ENCODE peak calls at places on chromosome 4, in seven cellular contexts. One of them, this sample, is unnamed.

GRCh38 chr4:74311696-74312313 is 3.5 kb downstream of the EPGN start:
- DNase-seq in GM23248: peak; percentile 76
- DNase-seq in hepatocyte: peak; percentile 78
- DNase-seq in PC-3: peak; percentile 91
- DNase-seq in OCI-LY7: peak; percentile 46
- DNase-seq in GM23338: peak; percentile 82
- DNase-seq in SK-N-SH: peak; percentile 7
- DNase-seq in this sample: peak; percentile 62

GRCh38 chr4:106266201-106266600 is 49.8 kb downstream of the TBCK start:
- DNase-seq in GM23248: peak; percentile 83
- DNase-seq in OCI-LY7: peak; percentile 46
- DNase-seq in SK-N-SH: peak; percentile 13
- DNase-seq in GM23338: peak; percentile 53
- DNase-seq in PC-3: peak; percentile 55
- DNase-seq in hepatocyte: peak; percentile 61
- DNase-seq in this sample: peak; percentile 34

GRCh38 chr4:99790796-99791617 is 25.6 kb upstream of the DAPP1 start:
- DNase-seq in SK-N-SH: no peak
- DNase-seq in hepatocyte: no peak
- DNase-seq in PC-3: peak; percentile 49
- DNase-seq in OCI-LY7: no peak
- DNase-seq in GM23338: no peak
- DNase-seq in GM23248: no peak
- DNase-seq in this sample: no peak

GRCh38 chr4:173801361-173801760 is 271.3 kb upstream of the HAND2 start:
- DNase-seq in GM23338: peak; percentile 5
- DNase-seq in hepatocyte: no peak
- DNase-seq in OCI-LY7: no peak
- DNase-seq in PC-3: no peak
- DNase-seq in GM23248: no peak
- DNase-seq in SK-N-SH: no peak
- DNase-seq in this sample: no peak

GRCh38 chr4:26753642-26754041 is 107.0 kb upstream of the STIM2 start:
- DNase-seq in GM23338: no peak
- DNase-seq in PC-3: peak; percentile 32
- DNase-seq in hepatocyte: peak; percentile 39
- DNase-seq in OCI-LY7: no peak
- DNase-seq in SK-N-SH: no peak
- DNase-seq in GM23248: peak; percentile 1
- DNase-seq in this sample: no peak

GRCh38 chr4:21768349-21769310 is 179.9 kb downstream of the KCNIP4 start:
- DNase-seq in OCI-LY7: peak; percentile 44
- DNase-seq in GM23248: peak; percentile 62
- DNase-seq in hepatocyte: peak; percentile 54
- DNase-seq in GM23338: peak; percentile 79
- DNase-seq in SK-N-SH: peak; percentile 18
- DNase-seq in PC-3: peak; percentile 60
- DNase-seq in this sample: peak; percentile 28

GRCh38 chr4:78014889-78015886 is 41.9 kb upstream of the FRAS1 start:
- DNase-seq in GM23338: no peak
- DNase-seq in PC-3: no peak
- DNase-seq in SK-N-SH: no peak
- DNase-seq in OCI-LY7: no peak
- DNase-seq in hepatocyte: no peak
- DNase-seq in GM23248: no peak
- DNase-seq in this sample: no peak

GRCh38 chr4:7428261-7429068 is 6.3 kb downstream of the PSAPL1 start:
- DNase-seq in hepatocyte: no peak
- DNase-seq in SK-N-SH: peak; percentile 22
- DNase-seq in GM23248: no peak
- DNase-seq in OCI-LY7: no peak
- DNase-seq in PC-3: no peak
- DNase-seq in GM23338: peak; percentile 45
- DNase-seq in this sample: no peak

GRCh38 chr4:118120120-118120760 is 86.0 kb downstream of the NDST3 start:
- DNase-seq in GM23338: peak; percentile 50
- DNase-seq in SK-N-SH: no peak
- DNase-seq in PC-3: no peak
- DNase-seq in GM23248: no peak
- DNase-seq in hepatocyte: no peak
- DNase-seq in OCI-LY7: no peak
- DNase-seq in this sample: no peak

GRCh38 chr4:76585897-76586360 is 150.9 kb downstream of the SHROOM3 start:
- DNase-seq in SK-N-SH: no peak
- DNase-seq in OCI-LY7: no peak
- DNase-seq in hepatocyte: peak; percentile 93
- DNase-seq in GM23248: peak; percentile 53
- DNase-seq in PC-3: peak; percentile 89
- DNase-seq in GM23338: peak; percentile 96
- DNase-seq in this sample: peak; percentile 81

GRCh38 chr4:98659741-98660507 is 1.5 kb upstream of the TSPAN5 start:
- DNase-seq in hepatocyte: peak; percentile 61
- DNase-seq in OCI-LY7: no peak
- DNase-seq in PC-3: peak; percentile 76
- DNase-seq in GM23248: peak; percentile 74
- DNase-seq in SK-N-SH: no peak
- DNase-seq in GM23338: no peak
- DNase-seq in this sample: no peak

GRCh38 chr4:146059865-146060264 is 115.7 kb upstream of the LSM6 start:
- DNase-seq in hepatocyte: no peak
- DNase-seq in GM23248: no peak
- DNase-seq in PC-3: no peak
- DNase-seq in SK-N-SH: no peak
- DNase-seq in OCI-LY7: peak; percentile 94
- DNase-seq in GM23338: no peak
- DNase-seq in this sample: no peak

GRCh38 chr4:176320340-176320975 is 692 bp downstream of the SPCS3 start:
- DNase-seq in GM23248: peak; percentile 97
- DNase-seq in OCI-LY7: peak; percentile 90
- DNase-seq in PC-3: peak; percentile 72
- DNase-seq in GM23338: peak; percentile 69
- DNase-seq in SK-N-SH: peak; percentile 86
- DNase-seq in hepatocyte: peak; percentile 92
- DNase-seq in this sample: peak; percentile 31

GRCh38 chr4:143339497-143339896 is 2.8 kb downstream of the GAB1 start:
- DNase-seq in GM23248: no peak
- DNase-seq in hepatocyte: no peak
- DNase-seq in SK-N-SH: no peak
- DNase-seq in GM23338: no peak
- DNase-seq in OCI-LY7: no peak
- DNase-seq in PC-3: no peak
- DNase-seq in this sample: no peak

GRCh38 chr4:184361443-184361842 is 112.9 kb downstream of the IRF2 start:
- DNase-seq in SK-N-SH: no peak
- DNase-seq in OCI-LY7: no peak
- DNase-seq in GM23338: no peak
- DNase-seq in hepatocyte: no peak
- DNase-seq in PC-3: no peak
- DNase-seq in GM23248: peak; percentile 51
- DNase-seq in this sample: no peak

GRCh38 chr4:64584981-64585557 is 175.8 kb upstream of the TECRL start:
- DNase-seq in OCI-LY7: peak; percentile 55
- DNase-seq in GM23248: peak; percentile 57
- DNase-seq in GM23338: peak; percentile 80
- DNase-seq in PC-3: peak; percentile 57
- DNase-seq in hepatocyte: peak; percentile 66
- DNase-seq in SK-N-SH: peak; percentile 10
- DNase-seq in this sample: peak; percentile 3

GRCh38 chr4:146004730-146005129 is 66.1 kb upstream of the ZNF827 start:
- DNase-seq in hepatocyte: no peak
- DNase-seq in GM23338: no peak
- DNase-seq in GM23248: no peak
- DNase-seq in PC-3: no peak
- DNase-seq in OCI-LY7: no peak
- DNase-seq in SK-N-SH: no peak
- DNase-seq in this sample: no peak

GRCh38 chr4:40721730-40722171 is 28.0 kb upstream of the NSUN7 start:
- DNase-seq in GM23248: peak; percentile 41
- DNase-seq in hepatocyte: peak; percentile 36
- DNase-seq in OCI-LY7: no peak
- DNase-seq in SK-N-SH: no peak
- DNase-seq in GM23338: no peak
- DNase-seq in PC-3: peak; percentile 24
- DNase-seq in this sample: no peak

GRCh38 chr4:158644755-158645154 is 26.9 kb downstream of the C4orf46 start:
- DNase-seq in OCI-LY7: no peak
- DNase-seq in GM23338: no peak
- DNase-seq in hepatocyte: no peak
- DNase-seq in GM23248: peak; percentile 19
- DNase-seq in SK-N-SH: no peak
- DNase-seq in PC-3: no peak
- DNase-seq in this sample: no peak

GRCh38 chr4:186074189-186074588 is 5.2 kb downstream of the TLR3 start:
- DNase-seq in GM23248: no peak
- DNase-seq in SK-N-SH: no peak
- DNase-seq in PC-3: no peak
- DNase-seq in hepatocyte: no peak
- DNase-seq in GM23338: no peak
- DNase-seq in OCI-LY7: no peak
- DNase-seq in this sample: no peak

GRCh38 chr4:147056951-147057630 is 111.4 kb upstream of the TTC29 start:
- DNase-seq in OCI-LY7: peak; percentile 12
- DNase-seq in GM23338: no peak
- DNase-seq in PC-3: peak; percentile 6
- DNase-seq in hepatocyte: no peak
- DNase-seq in GM23248: peak; percentile 54
- DNase-seq in SK-N-SH: no peak
- DNase-seq in this sample: no peak

GRCh38 chr4:156774422-156774821 is 197.2 kb downstream of the PDGFC start:
- DNase-seq in GM23338: no peak
- DNase-seq in SK-N-SH: no peak
- DNase-seq in GM23248: peak; percentile 96
- DNase-seq in OCI-LY7: no peak
- DNase-seq in PC-3: peak; percentile 56
- DNase-seq in hepatocyte: peak; percentile 27
- DNase-seq in this sample: no peak

GRCh38 chr4:48190839-48191238 is 56.8 kb upstream of the TXK start:
- DNase-seq in GM23338: no peak
- DNase-seq in SK-N-SH: no peak
- DNase-seq in PC-3: no peak
- DNase-seq in OCI-LY7: no peak
- DNase-seq in hepatocyte: no peak
- DNase-seq in GM23248: no peak
- DNase-seq in this sample: no peak

GRCh38 chr4:15765910-15766703 is 12.0 kb upstream of the CD38 start:
- DNase-seq in GM23248: no peak
- DNase-seq in OCI-LY7: peak; percentile 82
- DNase-seq in SK-N-SH: no peak
- DNase-seq in GM23338: no peak
- DNase-seq in hepatocyte: no peak
- DNase-seq in PC-3: no peak
- DNase-seq in this sample: no peak

GRCh38 chr4:71229477-71230257 is 109.2 kb upstream of the SLC4A4 start:
- DNase-seq in OCI-LY7: peak; percentile 21
- DNase-seq in GM23248: peak; percentile 79
- DNase-seq in GM23338: peak; percentile 70
- DNase-seq in SK-N-SH: peak; percentile 36
- DNase-seq in hepatocyte: peak; percentile 79
- DNase-seq in PC-3: peak; percentile 70
- DNase-seq in this sample: peak; percentile 7

GRCh38 chr4:109548655-109549054 is 11.4 kb upstream of the MCUB start:
- DNase-seq in SK-N-SH: no peak
- DNase-seq in PC-3: peak; percentile 76
- DNase-seq in hepatocyte: peak; percentile 35
- DNase-seq in GM23248: peak; percentile 84
- DNase-seq in GM23338: no peak
- DNase-seq in OCI-LY7: no peak
- DNase-seq in this sample: no peak

GRCh38 chr4:108166441-108167315 is 2.1 kb downstream of the LEF1 start:
- DNase-seq in GM23248: no peak
- DNase-seq in SK-N-SH: peak; percentile 47
- DNase-seq in hepatocyte: peak; percentile 56
- DNase-seq in PC-3: peak; percentile 16
- DNase-seq in OCI-LY7: peak; percentile 79
- DNase-seq in GM23338: peak; percentile 94
- DNase-seq in this sample: no peak

GRCh38 chr4:156547439-156547838 is 424.2 kb downstream of the PDGFC start:
- DNase-seq in GM23338: no peak
- DNase-seq in OCI-LY7: no peak
- DNase-seq in SK-N-SH: no peak
- DNase-seq in GM23248: peak; percentile 93
- DNase-seq in hepatocyte: peak; percentile 8
- DNase-seq in PC-3: peak; percentile 72
- DNase-seq in this sample: no peak

GRCh38 chr4:150934022-150934421 is 81.1 kb downstream of the LRBA start:
- DNase-seq in GM23338: no peak
- DNase-seq in OCI-LY7: no peak
- DNase-seq in PC-3: no peak
- DNase-seq in hepatocyte: no peak
- DNase-seq in GM23248: no peak
- DNase-seq in SK-N-SH: no peak
- DNase-seq in this sample: no peak

GRCh38 chr4:125062079-125062478 is 252.7 kb upstream of the FAT4 start:
- DNase-seq in SK-N-SH: no peak
- DNase-seq in hepatocyte: no peak
- DNase-seq in OCI-LY7: no peak
- DNase-seq in GM23248: no peak
- DNase-seq in PC-3: peak; percentile 7
- DNase-seq in GM23338: no peak
- DNase-seq in this sample: no peak

GRCh38 chr4:4666693-4667642 is 125.1 kb upstream of the STX18 start:
- DNase-seq in OCI-LY7: no peak
- DNase-seq in GM23338: peak; percentile 77
- DNase-seq in GM23248: peak; percentile 62
- DNase-seq in PC-3: no peak
- DNase-seq in hepatocyte: peak; percentile 31
- DNase-seq in SK-N-SH: peak; percentile 28
- DNase-seq in this sample: no peak
- TF ChIP-seq EZH2phosphoT487 in OCI-LY7: no peak
- TF ChIP-seq EZH2phosphoT487 in GM23338: no peak
- TF ChIP-seq EZH2phosphoT487 in GM23248: no peak
- TF ChIP-seq EZH2phosphoT487 in PC-3: no peak
- TF ChIP-seq EZH2phosphoT487 in hepatocyte: no peak
- TF ChIP-seq EZH2phosphoT487 in SK-N-SH: no peak
- TF ChIP-seq EZH2phosphoT487 in this sample: no peak

GRCh38 chr4:3207531-3208037 is 41.4 kb upstream of the MSANTD1 start:
- DNase-seq in GM23338: no peak
- DNase-seq in SK-N-SH: peak; percentile 44
- DNase-seq in PC-3: no peak
- DNase-seq in OCI-LY7: no peak
- DNase-seq in GM23248: peak; percentile 47
- DNase-seq in hepatocyte: peak; percentile 23
- DNase-seq in this sample: no peak
- TF ChIP-seq EZH2phosphoT487 in GM23338: no peak
- TF ChIP-seq EZH2phosphoT487 in SK-N-SH: no peak
- TF ChIP-seq EZH2phosphoT487 in PC-3: no peak
- TF ChIP-seq EZH2phosphoT487 in OCI-LY7: no peak
- TF ChIP-seq EZH2phosphoT487 in GM23248: no peak
- TF ChIP-seq EZH2phosphoT487 in hepatocyte: no peak
- TF ChIP-seq EZH2phosphoT487 in this sample: no peak

GRCh38 chr4:88604978-88605678 is 12.8 kb downstream of the HERC3 start:
- DNase-seq in GM23248: no peak
- DNase-seq in OCI-LY7: no peak
- DNase-seq in PC-3: no peak
- DNase-seq in hepatocyte: no peak
- DNase-seq in GM23338: no peak
- DNase-seq in SK-N-SH: no peak
- DNase-seq in this sample: no peak
- TF ChIP-seq EZH2phosphoT487 in GM23248: no peak
- TF ChIP-seq EZH2phosphoT487 in OCI-LY7: no peak
- TF ChIP-seq EZH2phosphoT487 in PC-3: no peak
- TF ChIP-seq EZH2phosphoT487 in hepatocyte: no peak
- TF ChIP-seq EZH2phosphoT487 in GM23338: no peak
- TF ChIP-seq EZH2phosphoT487 in SK-N-SH: no peak
- TF ChIP-seq EZH2phosphoT487 in this sample: no peak

GRCh38 chr4:187357861-187358260 is 634.2 kb upstream of the FAT1 start:
- DNase-seq in GM23338: peak; percentile 4
- DNase-seq in OCI-LY7: no peak
- DNase-seq in SK-N-SH: no peak
- DNase-seq in GM23248: no peak
- DNase-seq in PC-3: no peak
- DNase-seq in hepatocyte: no peak
- DNase-seq in this sample: no peak
- TF ChIP-seq EZH2phosphoT487 in GM23338: no peak
- TF ChIP-seq EZH2phosphoT487 in OCI-LY7: no peak
- TF ChIP-seq EZH2phosphoT487 in SK-N-SH: no peak
- TF ChIP-seq EZH2phosphoT487 in GM23248: no peak
- TF ChIP-seq EZH2phosphoT487 in PC-3: no peak
- TF ChIP-seq EZH2phosphoT487 in hepatocyte: no peak
- TF ChIP-seq EZH2phosphoT487 in this sample: no peak